ENCODE peak calls at places on chromosomes 6 and 20, in six cellular contexts. K is prostate gland, W is SK-N-SH, C is astrocyte of the spinal cord, M is psoas muscle, X is NB4. F is an unnamed sample.

GRCh38 chr6:121993362-121993761 is 406.1 kb upstream of the HSF2 start:
- DNase-seq in K (no peak), W (no peak), C (no peak), M (no peak), X (no peak), F (no peak)

GRCh38 chr6:37236921-37237320 is 20.7 kb upstream of the TBC1D22B start:
- DNase-seq in K (no peak), W (no peak), C (peak), M (no peak), X (no peak), F (no peak)

GRCh38 chr6:42745083-42745637 is 743 bp downstream of the TBCC start:
- DNase-seq in K (no peak), W (peak), C (peak), M (peak), X (peak), F (no peak)

GRCh38 chr6:20182069-20182468 is 30.2 kb downstream of the MBOAT1 start:
- DNase-seq in K (no peak), W (no peak), C (no peak), M (no peak), X (no peak), F (no peak)

GRCh38 chr6:56821005-56821432 is 133.9 kb upstream of the BEND6 start:
- DNase-seq in K (no peak), W (no peak), C (no peak), M (no peak), X (no peak), F (no peak)

GRCh38 chr6:128068110-128068460 is 167.2 kb upstream of the THEMIS start:
- DNase-seq in K (no peak), W (no peak), C (no peak), M (no peak), X (no peak), F (no peak)

GRCh38 chr6:159727717-159728440 is 573 bp downstream of the WTAP start:
- DNase-seq in K (no peak), W (no peak), C (peak), M (no peak), X (peak), F (no peak)

GRCh38 chr6:160523223-160523622 is 140.9 kb downstream of the LPA start:
- DNase-seq in K (no peak), W (no peak), C (no peak), M (no peak), X (no peak), F (no peak)

GRCh38 chr6:129863664-129864063 is 2.5 kb upstream of the TMEM244 start:
- DNase-seq in K (no peak), W (no peak), C (peak), M (no peak), X (no peak), F (no peak)

GRCh38 chr6:36130672-36131516 is 581 bp downstream of the MAPK13 start:
- DNase-seq in K (peak), W (no peak), C (no peak), M (peak), X (no peak), F (peak)

GRCh38 chr6:4553387-4553786 is 222.8 kb upstream of the CDYL start:
- DNase-seq in K (no peak), W (no peak), C (no peak), M (no peak), X (no peak), F (no peak)

GRCh38 chr20:58713801-58714339 is 21.3 kb downstream of the NPEPL1 start:
- DNase-seq in K (peak), W (peak), C (no peak), M (no peak), X (peak), F (no peak)

GRCh38 chr6:109081026-109081425 is 13.6 kb downstream of the SESN1 start:
- DNase-seq in K (no peak), W (no peak), C (no peak), M (no peak), X (no peak), F (no peak)

GRCh38 chr20:64130271-64130670 is 22.9 kb upstream of the NPBWR2 start:
- DNase-seq in K (no peak), W (no peak), C (no peak), M (no peak), X (no peak), F (peak)

GRCh38 chr20:13276945-13277582 is 56.0 kb downstream of the ISM1 start:
- DNase-seq in K (no peak), W (no peak), C (no peak), M (no peak), X (no peak), F (no peak)

GRCh38 chr6:134039116-134039515 is 13.3 kb downstream of the SLC2A12 start:
- DNase-seq in K (no peak), W (no peak), C (no peak), M (no peak), X (no peak), F (no peak)

GRCh38 chr20:42846784-42847490 is 342.8 kb downstream of the PTPRT start:
- DNase-seq in K (no peak), W (no peak), C (no peak), M (no peak), X (no peak), F (no peak)

GRCh38 chr6:47203968-47204611 is 105.6 kb downstream of the TNFRSF21 start:
- DNase-seq in K (no peak), W (no peak), C (no peak), M (no peak), X (no peak), F (no peak)

DNA sequence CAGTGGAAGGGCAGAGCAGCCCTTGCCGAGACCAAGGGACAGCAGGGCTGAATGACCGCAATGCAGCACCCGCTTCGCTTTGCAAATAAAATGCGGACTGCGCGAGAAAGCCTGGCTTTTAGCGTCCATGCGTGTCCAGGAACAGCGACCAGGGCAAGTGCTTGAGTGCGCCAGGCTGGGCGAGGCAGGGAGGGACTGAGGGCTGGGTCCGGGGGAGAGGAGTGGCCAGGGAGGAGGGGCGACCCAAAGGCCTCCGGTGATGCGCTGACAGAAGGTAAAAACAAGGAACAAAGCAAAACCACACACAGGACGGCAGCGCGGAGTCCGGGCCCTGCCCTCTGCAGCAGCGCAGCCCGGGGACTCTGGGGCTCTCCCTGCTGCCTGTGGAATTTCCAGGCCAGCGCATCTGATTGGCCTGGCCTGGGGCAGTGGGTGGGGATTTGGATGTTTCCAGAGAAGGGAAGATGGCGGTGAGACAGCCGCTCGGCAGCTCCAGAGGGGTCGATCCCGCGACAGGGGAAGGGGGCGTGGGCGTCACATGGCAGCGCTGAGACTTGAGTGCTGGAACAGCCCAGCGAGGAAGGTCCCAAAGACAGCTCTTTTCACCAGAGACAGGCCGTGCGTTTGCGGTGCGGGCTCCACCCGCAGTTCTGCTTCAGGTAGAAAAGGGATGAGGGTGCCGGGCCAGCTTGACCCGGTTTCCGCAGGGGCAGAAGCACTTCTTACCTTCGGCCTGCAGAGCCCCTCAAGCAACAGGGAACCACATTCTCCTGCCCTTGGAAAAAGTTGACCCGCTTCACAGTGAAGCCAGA is 51.8 kb downstream of the SSR1 start:
- DNase-seq in K (peak), W (peak), C (peak), M (peak), X (peak), F (peak)
- TF ChIP-seq CTCF in K (no peak), W (no peak), C (no peak), M (no peak), X (no peak), F (no peak)

GRCh38 chr6:166262738-166263515 is 45.3 kb downstream of the PRR18 start:
- DNase-seq in K (no peak), W (no peak), C (no peak), M (no peak), X (peak), F (no peak)
- TF ChIP-seq CTCF in K (no peak), W (no peak), C (no peak), M (no peak), X (no peak), F (no peak)

GRCh38 chr6:157823001-157823522 is at the start of gene SNX9:
- DNase-seq in K (peak), W (peak), C (peak), M (peak), X (peak), F (peak)
- TF ChIP-seq CTCF in K (no peak), W (no peak), C (no peak), M (no peak), X (no peak), F (no peak)

DNA sequence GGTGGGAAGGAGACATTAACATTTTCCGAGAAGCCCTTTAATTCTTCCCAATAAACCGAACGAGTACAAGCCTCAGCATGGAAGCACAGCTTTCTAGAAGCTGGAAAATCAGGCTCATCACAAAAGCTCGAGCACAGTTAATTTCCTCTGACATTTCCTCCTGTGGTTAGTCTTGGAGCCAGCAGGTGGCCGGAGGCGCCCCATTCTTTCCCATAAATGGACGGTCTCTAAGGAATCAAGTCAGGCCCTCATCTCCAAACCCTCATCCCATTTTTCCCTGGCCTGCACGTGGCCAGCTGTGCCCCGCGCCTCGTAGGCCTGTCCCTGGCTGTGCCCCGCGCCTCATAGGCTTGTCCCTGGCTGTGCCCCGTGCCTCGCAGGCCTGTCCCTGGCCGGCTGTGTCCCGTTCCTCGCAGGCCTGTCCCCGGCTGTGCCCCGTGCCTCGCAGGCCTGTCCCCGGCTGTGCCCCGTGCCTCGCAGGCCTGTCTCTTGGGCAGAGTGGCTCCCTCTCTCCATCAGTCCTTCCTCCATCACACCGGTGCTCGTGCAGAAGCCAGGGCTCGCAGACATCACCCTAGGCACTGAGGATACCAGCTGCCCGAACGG is 19.7 kb upstream of the NTSR1 start:
- DNase-seq in K (no peak), W (no peak), C (peak), M (no peak), X (no peak), F (no peak)
- TF ChIP-seq CTCF in K (no peak), W (peak), C (peak), M (no peak), X (no peak), F (peak)

GRCh38 chr6:73290435-73290834 is 27.4 kb upstream of the KHDC1 start:
- DNase-seq in K (no peak), W (no peak), C (peak), M (no peak), X (no peak), F (no peak)

DNA sequence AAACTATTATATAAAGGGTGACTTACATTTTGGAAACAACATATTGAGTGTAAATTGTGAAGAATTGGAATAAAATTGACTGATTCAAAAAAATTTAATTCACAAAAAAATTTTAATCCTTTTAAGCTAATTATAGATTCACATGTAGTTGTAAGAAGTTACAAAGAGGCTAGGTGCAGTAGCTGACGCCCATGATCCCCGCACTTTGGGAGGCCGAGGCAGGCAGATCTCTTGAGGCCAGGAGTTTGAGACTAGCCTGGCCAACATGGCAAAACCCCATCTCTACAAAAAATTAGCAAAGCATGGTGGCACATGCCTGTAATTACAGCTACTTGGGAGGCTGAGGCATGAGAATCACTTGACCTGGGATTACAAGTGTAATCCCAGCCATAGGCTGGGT is 30.3 kb upstream of the KHDC1 start:
- DNase-seq in K (no peak), W (no peak), C (no peak), M (no peak), X (no peak), F (no peak)
- TF ChIP-seq CTCF in K (no peak), W (no peak), C (no peak), M (no peak), X (no peak), F (no peak)

GRCh38 chr6:117840541-117840983 is 66.5 kb upstream of the SLC35F1 start:
- DNase-seq in K (peak), W (peak), C (peak), M (no peak), X (peak), F (peak)
- TF ChIP-seq CTCF in K (peak), W (peak), C (peak), M (no peak), X (peak), F (peak)

F was measured in nephron progenitor cell.